ENCODE peak calls at places on chromosome 5, in ten cellular contexts. W, H, C, S, O, R, J, M, V and P are unnamed samples.

GRCh38 chr5:83095973-83096539 is 18.7 kb downstream of the XRCC4 start:
- DNase-seq in J (peak), C (peak), W (no peak), V (no peak), R (peak), O (peak), H (no peak), S (peak), M (peak), P (no peak)

GRCh38 chr5:157252741-157253465 is 13.0 kb upstream of the CYFIP2 start:
- DNase-seq in C (no peak), W (no peak), M (no peak), J (peak), O (no peak), H (no peak), R (no peak), V (no peak), S (no peak), P (no peak)

GRCh38 chr5:135739383-135739961 is 95.0 kb upstream of the SLC25A48 start:
- DNase-seq in R (no peak), M (no peak), V (no peak), C (no peak), H (no peak), J (no peak), S (no peak), O (no peak), W (no peak), P (no peak)

GRCh38 chr5:172941067-172941516 is 18.1 kb upstream of the RPL26L1 start:
- DNase-seq in R (no peak), O (no peak), J (peak), C (no peak), M (no peak), V (no peak), S (no peak), W (no peak), H (no peak), P (no peak)

GRCh38 chr5:100676807-100677631 is 141.8 kb downstream of the FAM174A start:
- DNase-seq in R (peak), H (no peak), C (no peak), S (no peak), O (no peak), M (no peak), W (no peak), V (no peak), J (peak), P (no peak)

GRCh38 chr5:168262042-168262743 is 29.3 kb upstream of the WWC1 start:
- DNase-seq in O (no peak), J (no peak), R (no peak), V (no peak), W (no peak), H (peak), S (no peak), M (no peak), C (no peak), P (no peak)

GRCh38 chr5:172150514-172151425 is 37.3 kb downstream of the STK10 start:
- DNase-seq in R (no peak), J (peak), O (peak), V (peak), W (no peak), M (no peak), C (no peak), S (no peak), H (peak), P (no peak)

GRCh38 chr5:52878671-52879070 is 91.0 kb downstream of the ITGA1 start:
- DNase-seq in S (no peak), H (no peak), O (no peak), V (no peak), M (no peak), J (peak), R (peak), W (no peak), C (no peak), P (no peak)

GRCh38 chr5:138752951-138753793 is at the start of gene CTNNA1:
- DNase-seq in R (peak), M (peak), O (peak), W (no peak), H (peak), S (peak), J (peak), C (no peak), V (peak), P (peak)

GRCh38 chr5:2134543-2135299 is 252.0 kb upstream of the IRX4 start:
- DNase-seq in R (no peak), M (no peak), J (no peak), C (no peak), W (no peak), O (no peak), H (no peak), V (no peak), S (no peak), P (no peak)

GRCh38 chr5:140565024-140565779 is 574 bp downstream of the SLC35A4 start:
- DNase-seq in W (no peak), O (no peak), V (no peak), H (no peak), S (no peak), C (no peak), R (no peak), M (no peak), J (peak), P (no peak)

GRCh38 chr5:150322202-150322601 is 19.5 kb upstream of the ARSI start:
- DNase-seq in R (no peak), H (no peak), W (no peak), S (no peak), C (no peak), M (no peak), J (no peak), O (no peak), V (no peak), P (no peak)

GRCh38 chr5:131996210-131997025 is 15.0 kb downstream of the ACSL6 start:
- DNase-seq in R (no peak), J (no peak), V (no peak), O (no peak), H (no peak), C (no peak), S (no peak), M (no peak), W (no peak), P (no peak)

GRCh38 chr5:37492778-37493555 is 113.8 kb downstream of the WDR70 start:
- DNase-seq in W (no peak), V (no peak), O (no peak), H (no peak), C (no peak), J (peak), S (no peak), R (no peak), M (no peak), P (no peak)

GRCh38 chr5:3320317-3320865 is 275.2 kb upstream of the IRX1 start:
- DNase-seq in M (no peak), W (no peak), S (no peak), H (no peak), R (no peak), O (no peak), C (no peak), J (no peak), V (no peak), P (no peak)

GRCh38 chr5:148639081-148639480 is 15.2 kb downstream of the HTR4 start:
- DNase-seq in W (no peak), R (no peak), V (no peak), M (no peak), S (peak), O (no peak), J (no peak), H (no peak), C (no peak), P (no peak)

GRCh38 chr5:100840769-100841168 is 62.3 kb downstream of the ST8SIA4 start:
- DNase-seq in S (peak), O (no peak), R (peak), J (no peak), C (no peak), M (no peak), H (no peak), V (no peak), W (no peak), P (no peak)

GRCh38 chr5:45281081-45281480 is 415.1 kb downstream of the HCN1 start:
- DNase-seq in J (no peak), O (no peak), R (peak), C (no peak), M (no peak), W (no peak), S (peak), V (no peak), H (no peak), P (peak)

GRCh38 chr5:168317096-168317520 is 25.7 kb downstream of the WWC1 start:
- DNase-seq in V (no peak), C (no peak), W (no peak), O (no peak), M (no peak), J (no peak), S (peak), H (no peak), R (no peak), P (no peak)

GRCh38 chr5:16504571-16504970 is 39.0 kb upstream of the ZNF622 start:
- DNase-seq in C (no peak), V (no peak), O (no peak), H (no peak), R (no peak), W (no peak), S (no peak), M (no peak), J (no peak), P (no peak)

GRCh38 chr5:117107859-117108258 is 533.2 kb upstream of the SEMA6A start:
- DNase-seq in H (no peak), M (no peak), S (peak), O (no peak), V (no peak), W (no peak), J (no peak), C (no peak), R (no peak), P (no peak)

GRCh38 chr5:134638760-134639201 is 6.2 kb upstream of the SAR1B start:
- DNase-seq in J (no peak), M (no peak), O (no peak), R (no peak), C (no peak), V (no peak), H (peak), W (no peak), S (no peak), P (no peak)

GRCh38 chr5:95822038-95822407 is 503 bp downstream of the GLRX start:
- DNase-seq in M (no peak), W (peak), V (peak), S (peak), J (peak), O (peak), C (no peak), R (peak), H (peak), P (peak)

GRCh38 chr5:133698646-133699526 is 86.5 kb upstream of the FSTL4 start:
- DNase-seq in H (no peak), S (no peak), C (no peak), J (no peak), O (no peak), R (no peak), W (no peak), V (no peak), M (no peak), P (no peak)

GRCh38 chr5:68421667-68422220 is 206.2 kb downstream of the PIK3R1 start:
- DNase-seq in O (no peak), C (no peak), R (no peak), V (no peak), W (no peak), H (no peak), J (no peak), S (no peak), M (no peak), P (no peak)

GRCh38 chr5:142551242-142552067 is 134.4 kb downstream of the FGF1 start:
- DNase-seq in W (no peak), V (no peak), O (peak), R (peak), M (no peak), H (no peak), J (no peak), C (no peak), S (peak), P (peak)

GRCh38 chr5:142549834-142550233 is 136.1 kb downstream of the FGF1 start:
- DNase-seq in H (no peak), R (no peak), M (no peak), S (no peak), C (no peak), V (no peak), O (no peak), W (no peak), J (no peak), P (no peak)

GRCh38 chr5:142547445-142548374 is 138.2 kb downstream of the FGF1 start:
- DNase-seq in V (no peak), R (no peak), H (no peak), O (no peak), S (no peak), W (no peak), J (no peak), M (no peak), C (no peak), P (no peak)

GRCh38 chr5:142550471-142550870 is 135.4 kb downstream of the FGF1 start:
- DNase-seq in S (no peak), J (no peak), W (no peak), R (no peak), C (no peak), H (no peak), V (no peak), M (no peak), O (no peak), P (no peak)

GRCh38 chr5:142548739-142549275 is 137.1 kb downstream of the FGF1 start:
- DNase-seq in V (no peak), M (peak), C (peak), R (peak), W (no peak), H (peak), J (peak), O (peak), S (peak), P (peak)
- H3K27ac ChIP-seq in V (no peak), M (no peak), C (no peak), R (peak), W (no peak), H (no peak), J (no peak), O (no peak), S (no peak), P (no peak)

DNA sequence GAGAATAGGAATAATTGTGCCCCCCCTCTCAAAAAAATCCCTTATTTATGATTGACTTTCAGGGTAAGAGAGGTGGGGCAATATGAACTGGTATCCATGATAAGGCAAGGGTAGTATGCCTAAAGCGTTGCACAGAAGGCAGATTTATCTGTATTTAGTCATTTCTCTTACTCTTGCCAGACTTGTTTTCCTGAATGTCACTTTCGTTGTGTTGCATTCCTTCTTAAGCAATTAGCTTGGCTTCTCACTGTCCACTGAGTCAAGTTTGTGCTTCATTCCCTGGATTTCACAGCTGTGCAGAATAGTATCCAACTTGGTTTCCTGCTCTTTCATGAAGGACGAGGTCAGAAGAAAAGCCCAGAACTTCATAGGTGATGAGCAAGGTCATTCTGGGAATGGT is 301.5 kb upstream of the ACTBL2 start:
- DNase-seq in H (no peak), M (no peak), O (no peak), V (no peak), R (no peak), S (no peak), J (peak), C (no peak), W (no peak), P (no peak)
- H3K27ac ChIP-seq in H (no peak), M (no peak), O (peak), V (no peak), R (no peak), S (no peak), J (no peak), C (no peak), W (no peak), P (no peak)

GRCh38 chr5:146041180-146041789 is 64.1 kb downstream of the PLAC8L1 start:
- DNase-seq in O (no peak), C (no peak), W (no peak), J (no peak), V (no peak), H (no peak), M (no peak), S (peak), R (peak), P (peak)

GRCh38 chr5:146040559-146040958 is 64.8 kb downstream of the PLAC8L1 start:
- DNase-seq in R (no peak), O (peak), W (no peak), H (peak), S (no peak), V (no peak), C (no peak), M (no peak), J (peak), P (no peak)

GRCh38 chr5:146039420-146039819 is 66.0 kb downstream of the PLAC8L1 start:
- DNase-seq in W (no peak), H (peak), S (no peak), J (no peak), V (no peak), R (peak), C (no peak), O (no peak), M (no peak), P (no peak)

GRCh38 chr5:146043722-146044121 is 61.7 kb downstream of the PLAC8L1 start:
- DNase-seq in M (no peak), O (no peak), H (no peak), J (no peak), V (no peak), W (no peak), S (no peak), C (no peak), R (no peak), P (no peak)

DNA sequence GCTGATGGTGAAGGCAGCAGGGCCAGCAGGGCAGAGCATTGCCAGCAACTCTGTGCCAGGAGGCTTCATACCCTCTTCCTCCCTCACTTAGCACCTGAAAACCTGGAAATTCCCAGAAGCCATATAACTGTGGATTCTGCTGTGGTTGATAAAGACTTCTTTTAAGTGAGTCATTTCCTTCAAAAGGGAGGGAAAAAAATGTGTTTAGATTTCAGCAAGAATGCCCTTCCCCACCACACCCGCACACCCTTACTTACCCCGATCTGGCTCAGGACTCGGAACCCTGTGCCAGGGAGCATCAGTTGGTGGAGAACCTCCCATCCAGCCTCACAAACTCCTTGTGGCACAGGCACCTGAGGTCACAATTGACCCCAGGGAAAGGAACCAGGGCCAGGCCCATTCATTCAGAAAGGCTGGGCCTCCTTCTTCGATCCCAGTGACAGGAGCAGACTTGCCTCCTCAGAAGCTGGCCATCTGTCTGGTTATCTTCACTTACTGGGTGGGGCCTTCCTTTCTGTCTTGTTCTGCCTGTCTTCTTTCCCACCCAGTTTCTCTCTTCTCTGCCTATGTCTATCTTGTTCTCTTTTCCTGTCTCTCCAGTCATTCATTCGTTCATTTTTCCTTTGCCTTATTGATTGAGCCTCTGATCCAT is 62.6 kb downstream of the PLAC8L1 start:
- DNase-seq in M (peak), S (no peak), C (peak), W (no peak), H (peak), R (peak), O (no peak), J (peak), V (no peak), P (no peak)
- H3K27ac ChIP-seq in M (peak), S (no peak), C (no peak), W (peak), H (peak), R (no peak), O (no peak), J (no peak), V (no peak), P (no peak)

DNA sequence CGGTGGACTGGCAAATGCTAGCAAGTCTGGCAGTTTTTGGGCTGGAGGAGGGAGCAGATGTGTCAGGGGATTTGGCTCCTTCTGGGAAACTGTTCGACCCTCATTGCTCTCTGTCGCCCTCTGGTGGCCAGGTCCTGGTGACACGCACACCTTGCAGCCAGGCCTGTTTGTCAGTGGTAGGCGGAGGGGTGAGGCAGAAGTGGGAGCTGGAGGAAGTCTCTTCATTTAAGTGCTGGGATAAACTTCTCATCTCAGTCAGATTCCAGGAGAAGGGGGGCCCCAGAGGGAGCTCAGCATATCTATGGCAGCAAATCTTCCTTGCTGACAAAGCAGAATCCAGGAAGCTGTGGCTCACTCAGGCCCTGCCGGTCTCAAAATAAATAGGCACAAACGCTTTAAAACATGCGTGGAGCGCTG is 326.5 kb downstream of the ZSWIM6 start:
- DNase-seq in W (peak), H (peak), V (peak), O (peak), R (peak), M (peak), J (peak), C (peak), S (peak), P (peak)
- H3K27ac ChIP-seq in W (no peak), H (no peak), V (peak), O (no peak), R (no peak), M (no peak), J (peak), C (no peak), S (no peak), P (no peak)

GRCh38 chr5:115169392-115170127 is at the start of gene TRIM36:
- DNase-seq in V (peak), H (peak), O (peak), J (peak), C (peak), W (peak), S (peak), M (peak), R (peak), P (peak)
- H3K27ac ChIP-seq in V (no peak), H (peak), O (no peak), J (peak), C (no peak), W (peak), S (peak), M (peak), R (peak), P (peak)

DNA sequence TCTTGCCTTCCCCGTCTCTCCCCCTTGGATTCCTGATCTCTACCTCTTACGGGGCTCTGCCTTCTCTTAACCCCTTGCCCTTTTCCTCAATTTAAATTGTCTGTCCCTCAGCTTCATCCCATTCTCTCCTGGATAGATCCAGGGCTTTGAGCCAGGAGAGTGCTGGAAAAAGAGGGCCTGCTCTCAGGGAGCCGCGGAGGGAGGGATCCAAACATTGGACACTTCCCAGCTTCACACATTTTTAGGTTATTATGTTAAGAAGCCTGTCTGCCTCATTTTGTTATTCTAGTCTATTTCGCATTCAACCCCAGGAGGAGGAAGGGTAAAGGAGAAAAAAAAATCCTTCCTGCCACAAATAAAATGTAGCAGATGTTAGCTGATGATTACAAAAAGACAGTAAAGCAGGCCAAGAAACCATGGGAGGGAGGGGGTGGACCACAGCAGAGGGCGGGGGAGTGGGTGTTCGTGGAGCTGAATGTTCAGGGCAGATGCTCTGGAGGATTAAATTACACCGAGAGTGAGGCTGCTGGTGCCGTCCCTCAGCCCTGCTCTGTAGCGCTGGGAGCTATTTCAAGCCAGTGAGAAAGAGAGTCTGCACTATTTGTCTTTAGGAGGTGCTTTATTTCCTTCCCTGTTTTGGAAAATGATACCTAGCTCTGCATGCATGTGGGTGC is 60.5 kb upstream of the ZFR start:
- DNase-seq in W (no peak), H (peak), J (peak), O (peak), V (peak), S (no peak), R (peak), C (peak), M (no peak), P (peak)
- H3K27ac ChIP-seq in W (peak), H (peak), J (no peak), O (no peak), V (peak), S (no peak), R (peak), C (peak), M (no peak), P (no peak)

GRCh38 chr5:88824141-88824540 is 58.8 kb downstream of the MEF2C start:
- DNase-seq in W (no peak), R (no peak), C (no peak), H (no peak), J (no peak), M (no peak), S (no peak), V (no peak), O (no peak), P (no peak)
- H3K27ac ChIP-seq in W (peak), R (no peak), C (no peak), H (peak), J (no peak), M (no peak), S (no peak), V (no peak), O (peak), P (no peak)